ENCODE peak calls at places on chromosome 20, in nine cellular contexts. One of them, this sample, is unnamed.

GRCh38 chr20:859661-860294 is 26.3 kb downstream of the FAM110A start:
- DNase-seq in cardiac muscle cell: no peak
- DNase-seq in AG04450: no peak
- DNase-seq in fibroblast of lung: no peak
- DNase-seq in gastrocnemius medialis: no peak
- DNase-seq in IMR-90: peak; percentile 12
- DNase-seq in stomach: no peak
- DNase-seq in neural progenitor cell: no peak
- DNase-seq in heart left ventricle: no peak
- DNase-seq in this sample: no peak

GRCh38 chr20:10902836-10903410 is 229.1 kb upstream of the JAG1 start:
- DNase-seq in heart left ventricle: no peak
- DNase-seq in stomach: no peak
- DNase-seq in cardiac muscle cell: peak; percentile 55
- DNase-seq in AG04450: no peak
- DNase-seq in neural progenitor cell: no peak
- DNase-seq in IMR-90: no peak
- DNase-seq in fibroblast of lung: peak; percentile 57
- DNase-seq in gastrocnemius medialis: no peak
- DNase-seq in this sample: no peak

GRCh38 chr20:32969356-32970114 is 34.7 kb downstream of the SUN5 start:
- DNase-seq in heart left ventricle: no peak
- DNase-seq in AG04450: no peak
- DNase-seq in stomach: no peak
- DNase-seq in neural progenitor cell: no peak
- DNase-seq in fibroblast of lung: no peak
- DNase-seq in IMR-90: no peak
- DNase-seq in gastrocnemius medialis: no peak
- DNase-seq in cardiac muscle cell: no peak
- DNase-seq in this sample: no peak

GRCh38 chr20:50191065-50191565 is 485 bp downstream of the CEBPB start:
- DNase-seq in neural progenitor cell: no peak
- DNase-seq in gastrocnemius medialis: peak; percentile 46
- DNase-seq in AG04450: no peak
- DNase-seq in fibroblast of lung: no peak
- DNase-seq in stomach: peak; percentile 71
- DNase-seq in heart left ventricle: peak; percentile 68
- DNase-seq in IMR-90: no peak
- DNase-seq in cardiac muscle cell: no peak
- DNase-seq in this sample: no peak

GRCh38 chr20:18813483-18813882 is at the start of gene SCP2D1:
- DNase-seq in cardiac muscle cell: no peak
- DNase-seq in gastrocnemius medialis: no peak
- DNase-seq in IMR-90: no peak
- DNase-seq in AG04450: no peak
- DNase-seq in stomach: no peak
- DNase-seq in heart left ventricle: no peak
- DNase-seq in neural progenitor cell: no peak
- DNase-seq in fibroblast of lung: no peak
- DNase-seq in this sample: no peak

GRCh38 chr20:41135187-41135887 is 2.0 kb upstream of the PLCG1 start:
- DNase-seq in cardiac muscle cell: peak; percentile 42
- DNase-seq in gastrocnemius medialis: no peak
- DNase-seq in neural progenitor cell: peak; percentile 74
- DNase-seq in IMR-90: peak; percentile 14
- DNase-seq in fibroblast of lung: no peak
- DNase-seq in stomach: peak; percentile 61
- DNase-seq in AG04450: no peak
- DNase-seq in heart left ventricle: no peak
- DNase-seq in this sample: no peak

GRCh38 chr20:58889334-58890072 is 37.0 kb downstream of the GNAS start:
- DNase-seq in AG04450: no peak
- DNase-seq in gastrocnemius medialis: no peak
- DNase-seq in heart left ventricle: no peak
- DNase-seq in fibroblast of lung: no peak
- DNase-seq in neural progenitor cell: peak; percentile 61
- DNase-seq in cardiac muscle cell: no peak
- DNase-seq in stomach: no peak
- DNase-seq in IMR-90: no peak
- DNase-seq in this sample: no peak

GRCh38 chr20:36544134-36545018 is 3.1 kb downstream of the MYL9 start:
- DNase-seq in cardiac muscle cell: peak; percentile 62
- DNase-seq in AG04450: no peak
- DNase-seq in IMR-90: peak; percentile 68
- DNase-seq in fibroblast of lung: peak; percentile 81
- DNase-seq in heart left ventricle: peak; percentile 77
- DNase-seq in stomach: no peak
- DNase-seq in gastrocnemius medialis: no peak
- DNase-seq in neural progenitor cell: no peak
- DNase-seq in this sample: peak; percentile 66

GRCh38 chr20:50572922-50573777 is 63.0 kb downstream of the PTPN1 start:
- DNase-seq in stomach: no peak
- DNase-seq in AG04450: peak; percentile 46
- DNase-seq in gastrocnemius medialis: peak; percentile 92
- DNase-seq in heart left ventricle: no peak
- DNase-seq in neural progenitor cell: no peak
- DNase-seq in IMR-90: peak; percentile 81
- DNase-seq in cardiac muscle cell: peak; percentile 93
- DNase-seq in fibroblast of lung: peak; percentile 73
- DNase-seq in this sample: peak; percentile 73

GRCh38 chr20:22951966-22952365 is 83.1 kb upstream of the SSTR4 start:
- DNase-seq in heart left ventricle: no peak
- DNase-seq in fibroblast of lung: no peak
- DNase-seq in neural progenitor cell: no peak
- DNase-seq in IMR-90: no peak
- DNase-seq in AG04450: no peak
- DNase-seq in cardiac muscle cell: no peak
- DNase-seq in gastrocnemius medialis: no peak
- DNase-seq in stomach: no peak
- DNase-seq in this sample: no peak

GRCh38 chr20:43138061-43138860 is 51.4 kb downstream of the PTPRT start:
- DNase-seq in gastrocnemius medialis: no peak
- DNase-seq in AG04450: no peak
- DNase-seq in stomach: no peak
- DNase-seq in heart left ventricle: no peak
- DNase-seq in fibroblast of lung: no peak
- DNase-seq in neural progenitor cell: no peak
- DNase-seq in cardiac muscle cell: no peak
- DNase-seq in IMR-90: no peak
- DNase-seq in this sample: no peak

GRCh38 chr20:14828459-14828858 is 491.0 kb upstream of the FLRT3 start:
- DNase-seq in stomach: no peak
- DNase-seq in heart left ventricle: no peak
- DNase-seq in neural progenitor cell: no peak
- DNase-seq in gastrocnemius medialis: no peak
- DNase-seq in fibroblast of lung: no peak
- DNase-seq in cardiac muscle cell: no peak
- DNase-seq in AG04450: no peak
- DNase-seq in IMR-90: no peak
- DNase-seq in this sample: no peak

GRCh38 chr20:40054311-40054710 is 634.7 kb downstream of the MAFB start:
- DNase-seq in gastrocnemius medialis: no peak
- DNase-seq in fibroblast of lung: no peak
- DNase-seq in IMR-90: no peak
- DNase-seq in heart left ventricle: no peak
- DNase-seq in AG04450: no peak
- DNase-seq in neural progenitor cell: no peak
- DNase-seq in cardiac muscle cell: no peak
- DNase-seq in stomach: no peak
- DNase-seq in this sample: no peak

GRCh38 chr20:50198211-50198666 is 7.6 kb downstream of the CEBPB start:
- DNase-seq in heart left ventricle: no peak
- DNase-seq in fibroblast of lung: no peak
- DNase-seq in IMR-90: no peak
- DNase-seq in gastrocnemius medialis: no peak
- DNase-seq in AG04450: no peak
- DNase-seq in neural progenitor cell: no peak
- DNase-seq in cardiac muscle cell: no peak
- DNase-seq in stomach: no peak
- DNase-seq in this sample: no peak

GRCh38 chr20:4112490-4113420 is 97.4 kb upstream of the RNF24 start:
- DNase-seq in neural progenitor cell: no peak
- DNase-seq in heart left ventricle: peak; percentile 54
- DNase-seq in cardiac muscle cell: peak; percentile 87
- DNase-seq in IMR-90: peak; percentile 58
- DNase-seq in fibroblast of lung: peak; percentile 71
- DNase-seq in stomach: peak; percentile 86
- DNase-seq in AG04450: no peak
- DNase-seq in gastrocnemius medialis: no peak
- DNase-seq in this sample: no peak

GRCh38 chr20:6829510-6830116 is 62.1 kb downstream of the BMP2 start:
- DNase-seq in fibroblast of lung: peak; percentile 2
- DNase-seq in AG04450: no peak
- DNase-seq in IMR-90: peak; percentile 1
- DNase-seq in gastrocnemius medialis: no peak
- DNase-seq in stomach: no peak
- DNase-seq in cardiac muscle cell: peak; percentile 26
- DNase-seq in heart left ventricle: no peak
- DNase-seq in neural progenitor cell: peak; percentile 8
- DNase-seq in this sample: no peak
- TF ChIP-seq CTCF in fibroblast of lung: peak; percentile 38
- TF ChIP-seq CTCF in AG04450: peak; percentile 36
- TF ChIP-seq CTCF in IMR-90: no peak
- TF ChIP-seq CTCF in gastrocnemius medialis: no peak
- TF ChIP-seq CTCF in stomach: no peak
- TF ChIP-seq CTCF in cardiac muscle cell: peak; percentile 46
- TF ChIP-seq CTCF in heart left ventricle: no peak
- TF ChIP-seq CTCF in neural progenitor cell: peak; percentile 24
- TF ChIP-seq CTCF in this sample: no peak

GRCh38 chr20:44448753-44449546 is 26.7 kb upstream of the TTPAL start:
- DNase-seq in fibroblast of lung: no peak
- DNase-seq in stomach: no peak
- DNase-seq in AG04450: no peak
- DNase-seq in gastrocnemius medialis: no peak
- DNase-seq in IMR-90: no peak
- DNase-seq in heart left ventricle: no peak
- DNase-seq in neural progenitor cell: peak; percentile 69
- DNase-seq in cardiac muscle cell: peak; percentile 31
- DNase-seq in this sample: no peak

GRCh38 chr20:44450279-44450937 is 25.3 kb upstream of the TTPAL start:
- DNase-seq in cardiac muscle cell: no peak
- DNase-seq in heart left ventricle: no peak
- DNase-seq in fibroblast of lung: no peak
- DNase-seq in stomach: no peak
- DNase-seq in gastrocnemius medialis: no peak
- DNase-seq in IMR-90: no peak
- DNase-seq in neural progenitor cell: no peak
- DNase-seq in AG04450: no peak
- DNase-seq in this sample: no peak

GRCh38 chr20:44449864-44450263 is 25.8 kb upstream of the TTPAL start:
- DNase-seq in stomach: no peak
- DNase-seq in fibroblast of lung: no peak
- DNase-seq in neural progenitor cell: no peak
- DNase-seq in IMR-90: no peak
- DNase-seq in gastrocnemius medialis: no peak
- DNase-seq in cardiac muscle cell: no peak
- DNase-seq in AG04450: no peak
- DNase-seq in heart left ventricle: no peak
- DNase-seq in this sample: no peak

GRCh38 chr20:44447827-44448419 is 27.8 kb upstream of the TTPAL start:
- DNase-seq in AG04450: no peak
- DNase-seq in heart left ventricle: no peak
- DNase-seq in neural progenitor cell: no peak
- DNase-seq in IMR-90: no peak
- DNase-seq in stomach: no peak
- DNase-seq in fibroblast of lung: no peak
- DNase-seq in cardiac muscle cell: no peak
- DNase-seq in gastrocnemius medialis: no peak
- DNase-seq in this sample: no peak

GRCh38 chr20:44450938-44451450 is 24.7 kb upstream of the TTPAL start:
- DNase-seq in stomach: no peak
- DNase-seq in cardiac muscle cell: no peak
- DNase-seq in heart left ventricle: no peak
- DNase-seq in gastrocnemius medialis: no peak
- DNase-seq in neural progenitor cell: no peak
- DNase-seq in AG04450: no peak
- DNase-seq in fibroblast of lung: no peak
- DNase-seq in IMR-90: no peak
- DNase-seq in this sample: no peak
- H3K4me3 ChIP-seq in stomach: no peak overlapping the region
- H3K4me3 ChIP-seq in cardiac muscle cell: no peak overlapping the region
- H3K4me3 ChIP-seq in heart left ventricle: no peak overlapping the region
- H3K4me3 ChIP-seq in gastrocnemius medialis: no peak overlapping the region
- H3K4me3 ChIP-seq in neural progenitor cell: no peak overlapping the region
- H3K4me3 ChIP-seq in AG04450: no peak overlapping the region
- H3K4me3 ChIP-seq in fibroblast of lung: no peak overlapping the region
- H3K4me3 ChIP-seq in IMR-90: no peak overlapping the region
- H3K4me3 ChIP-seq in this sample: no peak overlapping the region

GRCh38 chr20:62235777-62236157 is 2.6 kb upstream of the OSBPL2 start:
- DNase-seq in gastrocnemius medialis: no peak
- DNase-seq in fibroblast of lung: no peak
- DNase-seq in AG04450: no peak
- DNase-seq in heart left ventricle: no peak
- DNase-seq in stomach: no peak
- DNase-seq in IMR-90: no peak
- DNase-seq in neural progenitor cell: no peak
- DNase-seq in cardiac muscle cell: no peak
- DNase-seq in this sample: no peak

GRCh38 chr20:62236674-62236996 is 1.7 kb upstream of the OSBPL2 start:
- DNase-seq in cardiac muscle cell: no peak
- DNase-seq in IMR-90: no peak
- DNase-seq in AG04450: no peak
- DNase-seq in stomach: no peak
- DNase-seq in gastrocnemius medialis: no peak
- DNase-seq in neural progenitor cell: peak; percentile 97
- DNase-seq in heart left ventricle: no peak
- DNase-seq in fibroblast of lung: no peak
- DNase-seq in this sample: no peak

GRCh38 chr20:62235001-62235776 is 3.1 kb upstream of the OSBPL2 start:
- DNase-seq in AG04450: no peak
- DNase-seq in gastrocnemius medialis: peak; percentile 54
- DNase-seq in fibroblast of lung: no peak
- DNase-seq in IMR-90: no peak
- DNase-seq in stomach: peak; percentile 80
- DNase-seq in cardiac muscle cell: no peak
- DNase-seq in heart left ventricle: no peak
- DNase-seq in neural progenitor cell: no peak
- DNase-seq in this sample: no peak

GRCh38 chr20:62236997-62237771 is 1.1 kb upstream of the OSBPL2 start:
- DNase-seq in heart left ventricle: no peak
- DNase-seq in stomach: no peak
- DNase-seq in neural progenitor cell: peak; percentile 45
- DNase-seq in fibroblast of lung: no peak
- DNase-seq in IMR-90: no peak
- DNase-seq in cardiac muscle cell: no peak
- DNase-seq in AG04450: no peak
- DNase-seq in gastrocnemius medialis: no peak
- DNase-seq in this sample: no peak

GRCh38 chr20:62236200-62236599 is 2.1 kb upstream of the OSBPL2 start:
- DNase-seq in IMR-90: no peak
- DNase-seq in cardiac muscle cell: no peak
- DNase-seq in stomach: no peak
- DNase-seq in gastrocnemius medialis: no peak
- DNase-seq in fibroblast of lung: no peak
- DNase-seq in neural progenitor cell: no peak
- DNase-seq in heart left ventricle: no peak
- DNase-seq in AG04450: no peak
- DNase-seq in this sample: no peak
- H3K9me3 ChIP-seq in IMR-90: peaks cover 4% of the 10 kb centered on the region
- H3K9me3 ChIP-seq in cardiac muscle cell: no peaks in the 10 kb centered on the region
- H3K9me3 ChIP-seq in stomach: no peaks in the 10 kb centered on the region
- H3K9me3 ChIP-seq in gastrocnemius medialis: no peaks in the 10 kb centered on the region
- H3K9me3 ChIP-seq in fibroblast of lung: no peaks in the 10 kb centered on the region
- H3K9me3 ChIP-seq in neural progenitor cell: no peaks in the 10 kb centered on the region
- H3K9me3 ChIP-seq in heart left ventricle: no peaks in the 10 kb centered on the region
- H3K9me3 ChIP-seq in AG04450: no peaks in the 10 kb centered on the region
- H3K9me3 ChIP-seq in this sample: no peaks in the 10 kb centered on the region

GRCh38 chr20:56628015-56628872 is 862 bp upstream of the TFAP2C start:
- DNase-seq in heart left ventricle: no peak
- DNase-seq in stomach: no peak
- DNase-seq in fibroblast of lung: no peak
- DNase-seq in cardiac muscle cell: peak; percentile 21
- DNase-seq in neural progenitor cell: peak; percentile 83
- DNase-seq in gastrocnemius medialis: no peak
- DNase-seq in AG04450: no peak
- DNase-seq in IMR-90: no peak
- DNase-seq in this sample: no peak
- TF ChIP-seq CTCF in heart left ventricle: no peak
- TF ChIP-seq CTCF in stomach: no peak
- TF ChIP-seq CTCF in fibroblast of lung: no peak
- TF ChIP-seq CTCF in cardiac muscle cell: no peak
- TF ChIP-seq CTCF in neural progenitor cell: no peak
- TF ChIP-seq CTCF in gastrocnemius medialis: no peak
- TF ChIP-seq CTCF in AG04450: no peak
- TF ChIP-seq CTCF in IMR-90: no peak
- TF ChIP-seq CTCF in this sample: no peak